ENCODE peak calls at places on chromosomes 16 and 17, in nine cellular contexts. G is adrenal gland, V is body of pancreas, B is PC-9, P is thoracic aorta, Y is PC-3, D is choroid plexus epithelial cell, O is cardiac muscle cell, C is chondrocyte. X is an unnamed sample.

GRCh38 chr16:56477096-56477878 is 25.9 kb downstream of the OGFOD1 start:
- DNase-seq in G (peak), V (no peak), B (peak), P (peak), Y (peak), D (peak), O (peak), C (no peak), X (no peak)

GRCh38 chr17:9195346-9195870 is 174.1 kb downstream of the NTN1 start:
- DNase-seq in G (no peak), V (no peak), B (no peak), P (no peak), Y (no peak), D (no peak), O (no peak), C (no peak), X (no peak)

GRCh38 chr16:68374251-68374805 is 63.5 kb downstream of the PRMT7 start:
- DNase-seq in G (no peak), V (no peak), B (no peak), P (no peak), Y (no peak), D (no peak), O (no peak), C (peak), X (no peak)

GRCh38 chr17:5364156-5364555 is 55.3 kb downstream of the NUP88 start:
- DNase-seq in G (no peak), V (no peak), B (no peak), P (no peak), Y (no peak), D (peak), O (peak), C (no peak), X (no peak)

GRCh38 chr16:83705856-83706255 is 101.9 kb upstream of the HSBP1 start:
- DNase-seq in G (no peak), V (no peak), B (no peak), P (no peak), Y (no peak), D (peak), O (no peak), C (no peak), X (no peak)

GRCh38 chr17:51079049-51079448 is 41.6 kb downstream of the SPAG9 start:
- DNase-seq in G (no peak), V (no peak), B (no peak), P (no peak), Y (peak), D (peak), O (peak), C (no peak), X (no peak)

GRCh38 chr16:85642762-85643281 is 29.7 kb downstream of the GSE1 start:
- DNase-seq in G (no peak), V (no peak), B (no peak), P (no peak), Y (no peak), D (no peak), O (no peak), C (no peak), X (no peak)

GRCh38 chr16:47461598-47462266 is 601 bp downstream of the PHKB start:
- DNase-seq in G (peak), V (peak), B (peak), P (no peak), Y (peak), D (peak), O (peak), C (no peak), X (peak)

GRCh38 chr16:67158637-67159600 is 790 bp downstream of the TRADD start:
- DNase-seq in G (peak), V (peak), B (peak), P (no peak), Y (peak), D (no peak), O (peak), C (no peak), X (no peak)

GRCh38 chr17:50575581-50576210 is 15.2 kb downstream of the CACNA1G start:
- DNase-seq in G (no peak), V (no peak), B (no peak), P (no peak), Y (no peak), D (no peak), O (no peak), C (no peak), X (no peak)

GRCh38 chr16:55297910-55298175 is 26.2 kb upstream of the IRX6 start:
- DNase-seq in G (no peak), V (no peak), B (no peak), P (no peak), Y (peak), D (no peak), O (no peak), C (no peak), X (no peak)

GRCh38 chr17:1718362-1719165 is 5.9 kb upstream of the WDR81 start:
- DNase-seq in G (peak), V (no peak), B (no peak), P (no peak), Y (no peak), D (no peak), O (no peak), C (no peak), X (no peak)

GRCh38 chr17:33989357-33990148 is 265.5 kb upstream of the CCL2 start:
- DNase-seq in G (no peak), V (no peak), B (no peak), P (no peak), Y (no peak), D (no peak), O (no peak), C (no peak), X (no peak)

GRCh38 chr16:68873635-68874471 is 30.5 kb downstream of the TANGO6 start:
- DNase-seq in G (no peak), V (no peak), B (no peak), P (no peak), Y (no peak), D (no peak), O (no peak), C (no peak), X (no peak)

GRCh38 chr16:70254095-70254964 is 2.6 kb upstream of the EXOSC6 start:
- DNase-seq in G (no peak), V (no peak), B (no peak), P (no peak), Y (no peak), D (peak), O (no peak), C (peak), X (no peak)

GRCh38 chr16:70250748-70251650 is 741 bp downstream of the EXOSC6 start:
- DNase-seq in G (peak), V (peak), B (peak), P (no peak), Y (peak), D (peak), O (peak), C (peak), X (peak)

GRCh38 chr16:70253291-70254094 is 1.8 kb upstream of the EXOSC6 start:
- DNase-seq in G (no peak), V (peak), B (no peak), P (no peak), Y (peak), D (peak), O (peak), C (peak), X (peak)

GRCh38 chr16:70251651-70252354 is at the start of gene EXOSC6:
- DNase-seq in G (peak), V (peak), B (peak), P (peak), Y (peak), D (peak), O (peak), C (peak), X (peak)

GRCh38 chr16:70252355-70252988 is 732 bp upstream of the EXOSC6 start:
- DNase-seq in G (no peak), V (no peak), B (no peak), P (no peak), Y (no peak), D (peak), O (peak), C (peak), X (peak)
- TF ChIP-seq CTCF in G (no peak), V (no peak), B (peak), P (no peak), Y (peak), D (peak), O (peak), C (peak), X (peak)

DNA sequence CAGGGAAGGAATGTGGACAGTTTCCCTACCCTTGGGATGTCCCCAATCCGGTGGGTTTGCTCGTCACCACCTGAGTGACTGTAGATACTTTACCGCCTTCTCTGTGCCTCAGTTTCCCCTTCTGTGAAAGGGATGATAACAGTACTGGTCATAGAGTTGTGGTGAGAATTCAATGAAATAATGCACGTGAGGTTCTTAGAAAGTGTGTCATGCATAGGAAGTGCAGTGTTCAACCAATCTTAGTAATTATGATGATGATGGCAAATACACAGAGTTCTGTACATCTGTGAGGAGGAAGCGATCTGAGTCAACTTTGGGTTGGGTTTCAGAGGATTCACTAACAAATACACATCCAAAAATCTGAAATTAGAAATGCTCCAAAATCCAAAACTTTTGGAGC is 114.6 kb upstream of the HS3ST2 start:
- DNase-seq in G (no peak), V (no peak), B (no peak), P (no peak), Y (no peak), D (no peak), O (no peak), C (no peak), X (no peak)
- TF ChIP-seq CTCF in G (no peak), V (no peak), B (no peak), P (no peak), Y (no peak), D (no peak), O (no peak), C (no peak), X (no peak)

GRCh38 chr16:1713331-1713730 is 7.3 kb downstream of the MAPK8IP3 start:
- DNase-seq in G (no peak), V (no peak), B (no peak), P (no peak), Y (no peak), D (no peak), O (no peak), C (no peak), X (no peak)
- TF ChIP-seq CTCF in G (no peak), V (no peak), B (no peak), P (no peak), Y (no peak), D (no peak), O (no peak), C (no peak), X (no peak)

DNA sequence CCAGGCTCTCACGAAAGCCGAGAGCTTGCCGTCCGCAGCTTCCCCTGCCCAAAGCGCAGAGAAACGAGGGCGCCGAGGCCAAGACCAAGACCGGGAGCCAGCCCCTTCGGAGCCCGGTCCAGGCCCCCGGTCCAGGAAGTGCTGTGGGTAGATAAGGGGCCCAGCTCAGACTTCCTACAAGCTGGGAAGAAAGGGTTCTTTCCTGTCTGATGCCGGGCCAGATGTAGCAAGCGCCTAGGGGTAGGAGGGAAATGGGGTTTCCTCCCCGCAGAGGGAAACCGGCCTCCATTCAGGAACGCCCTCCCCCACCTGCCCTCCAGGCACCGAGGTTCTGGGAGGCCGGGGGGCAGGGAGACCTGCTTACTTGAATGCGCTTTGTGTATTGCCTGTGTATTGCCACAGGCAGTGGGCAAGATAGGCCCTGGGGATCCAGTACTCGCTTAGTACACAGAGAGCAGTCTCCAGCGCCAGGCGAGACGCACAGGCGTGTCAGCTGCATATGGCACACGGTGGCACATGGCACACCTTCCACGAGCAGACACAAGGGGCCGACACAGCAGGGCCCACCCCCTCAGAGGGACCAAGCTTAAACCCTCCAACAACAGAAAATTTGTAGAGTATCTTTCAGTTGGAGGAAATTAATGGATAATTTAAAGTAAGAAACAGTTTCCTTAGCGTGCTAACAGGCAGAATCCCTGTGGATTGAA is 1.0 kb upstream of the CYB561 start:
- DNase-seq in G (no peak), V (peak), B (peak), P (no peak), Y (peak), D (no peak), O (peak), C (no peak), X (no peak)
- TF ChIP-seq CTCF in G (no peak), V (no peak), B (no peak), P (no peak), Y (no peak), D (no peak), O (no peak), C (no peak), X (no peak)